ENCODE peak calls at places on chromosomes 4 and X, in eight cellular contexts. A is GM23338, T is transverse colon, J is PC-9, R is neural progenitor cell, W is spleen, U is cardiac muscle cell, Q is fibroblast of lung. I is an unnamed sample.

GRCh38 chrX:45771560-45772340 is 571.1 kb upstream of the DIPK2B start:
- DNase-seq in A (no peak), T (peak), J (peak), R (no peak), W (peak), U (no peak), Q (peak), I (peak)

GRCh38 chrX:19543951-19544359 is 28.6 kb upstream of the MAP3K15 start:
- DNase-seq in A (no peak), T (no peak), J (no peak), R (no peak), W (no peak), U (no peak), Q (no peak), I (no peak)

GRCh38 chr4:143771269-143771668 is 70.8 kb upstream of the FREM3 start:
- DNase-seq in A (no peak), T (no peak), J (no peak), R (no peak), W (no peak), U (no peak), Q (no peak), I (no peak)

GRCh38 chr4:7813674-7814073 is 126.0 kb downstream of the AFAP1 start:
- DNase-seq in A (no peak), T (no peak), J (no peak), R (no peak), W (no peak), U (no peak), Q (peak), I (no peak)

GRCh38 chr4:113781439-113782040 is 20.0 kb upstream of the CAMK2D start:
- DNase-seq in A (peak), T (no peak), J (no peak), R (peak), W (no peak), U (peak), Q (peak), I (peak)

GRCh38 chr4:160514126-160514525 is 1411.2 kb downstream of the RAPGEF2 start:
- DNase-seq in A (no peak), T (no peak), J (no peak), R (no peak), W (no peak), U (no peak), Q (peak), I (no peak)

GRCh38 chrX:107775734-107776511 is at the start of gene TSC22D3:
- DNase-seq in A (peak), T (peak), J (peak), R (peak), W (peak), U (peak), Q (peak), I (peak)

GRCh38 chr4:90570615-90571014 is 443.4 kb downstream of the CCSER1 start:
- DNase-seq in A (no peak), T (no peak), J (no peak), R (no peak), W (no peak), U (no peak), Q (no peak), I (no peak)

DNA sequence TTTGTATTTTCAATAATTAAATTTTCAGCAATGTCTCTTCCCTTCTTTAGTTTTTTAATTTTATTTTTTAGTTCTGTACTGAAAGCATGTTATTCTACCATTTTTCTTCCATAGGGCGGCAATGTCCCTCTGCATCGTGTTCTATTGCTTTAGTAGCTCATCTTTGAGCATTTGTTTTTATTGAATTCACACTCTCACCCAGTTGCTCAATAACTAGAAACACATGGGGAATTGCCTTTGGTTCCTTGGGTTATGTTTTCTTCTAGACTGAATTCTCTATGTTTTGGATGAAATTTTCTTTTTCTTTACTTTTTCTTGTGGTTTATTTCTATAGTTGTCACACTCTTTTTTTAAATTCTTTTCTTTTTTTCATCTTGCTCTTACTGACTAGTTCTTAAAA is 233.8 kb upstream of the LDB2 start:
- DNase-seq in A (no peak), T (no peak), J (no peak), R (no peak), W (no peak), U (no peak), Q (no peak), I (no peak)
- H3K27ac ChIP-seq in A (no peak), T (no peak), J (no peak), R (no peak), W (no peak), U (no peak), Q (no peak), I (no peak)

GRCh38 chrX:69150294-69150960 is 14.8 kb downstream of the PJA1 start:
- DNase-seq in A (peak), T (no peak), J (peak), R (no peak), W (peak), U (no peak), Q (no peak), I (no peak)
- H3K4me3 ChIP-seq in A (peak), T (no peak), J (peak), R (no peak), W (no peak), U (no peak), Q (no peak), I (no peak)

GRCh38 chrX:130829526-130830515 is 73.2 kb downstream of the ENOX2 start:
- DNase-seq in A (no peak), T (no peak), J (no peak), R (no peak), W (no peak), U (no peak), Q (no peak), I (no peak)
- H3K27ac ChIP-seq in A (no peak), T (no peak), J (peak), R (no peak), W (no peak), U (no peak), Q (no peak), I (no peak)

GRCh38 chr4:186486172-186486571 is 69.2 kb downstream of the MTNR1A start:
- DNase-seq in A (no peak), T (no peak), J (no peak), R (peak), W (no peak), U (peak), Q (peak), I (peak)
- H3K4me3 ChIP-seq in A (no peak), T (peak), J (no peak), R (no peak), W (no peak), U (no peak), Q (no peak), I (peak)

GRCh38 chrX:10146350-10146749 is 10.4 kb upstream of the CLCN4 start:
- DNase-seq in A (no peak), T (no peak), J (no peak), R (no peak), W (no peak), U (no peak), Q (no peak), I (no peak)
- H3K27ac ChIP-seq in A (no peak), T (no peak), J (no peak), R (no peak), W (no peak), U (no peak), Q (no peak), I (no peak)

GRCh38 chr4:2511645-2512131 is 24.8 kb upstream of the FAM193A start:
- DNase-seq in A (no peak), T (no peak), J (no peak), R (no peak), W (no peak), U (no peak), Q (no peak), I (no peak)

GRCh38 chr4:2507259-2507658 is 29.2 kb upstream of the FAM193A start:
- DNase-seq in A (no peak), T (no peak), J (no peak), R (no peak), W (no peak), U (no peak), Q (no peak), I (no peak)

GRCh38 chr4:2510351-2511259 is 25.8 kb upstream of the FAM193A start:
- DNase-seq in A (no peak), T (no peak), J (no peak), R (no peak), W (no peak), U (no peak), Q (no peak), I (no peak)

GRCh38 chr4:2503809-2504208 is 32.6 kb upstream of the FAM193A start:
- DNase-seq in A (no peak), T (no peak), J (no peak), R (no peak), W (no peak), U (no peak), Q (no peak), I (no peak)

DNA sequence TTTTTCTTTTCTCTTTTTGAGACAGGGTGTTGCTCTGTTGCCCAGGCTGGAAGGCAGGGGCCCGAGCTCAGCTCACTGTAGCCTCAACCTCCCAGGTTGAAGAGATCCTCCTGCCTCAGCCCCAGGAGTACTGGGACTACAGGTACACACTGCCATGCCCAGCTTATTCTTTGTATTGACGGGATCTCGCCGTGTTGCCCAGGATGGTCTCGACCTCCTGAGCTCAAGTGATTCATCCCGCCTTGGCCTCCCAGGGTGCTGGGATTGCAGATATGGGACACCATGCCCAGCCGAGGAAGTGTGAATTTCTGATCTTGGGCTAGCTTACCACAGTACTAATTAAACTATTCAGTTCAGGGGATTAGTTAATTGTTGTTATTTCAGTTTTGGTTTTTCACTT is 28.6 kb upstream of the FAM193A start:
- DNase-seq in A (no peak), T (no peak), J (no peak), R (no peak), W (no peak), U (no peak), Q (no peak), I (no peak)
- H3K4me3 ChIP-seq in A (no peak), T (no peak), J (no peak), R (no peak), W (no peak), U (no peak), Q (no peak), I (no peak)

GRCh38 chr4:156816356-156816755 is 155.2 kb downstream of the PDGFC start:
- DNase-seq in A (no peak), T (no peak), J (no peak), R (no peak), W (no peak), U (no peak), Q (no peak), I (no peak)
- H3K27ac ChIP-seq in A (no peak), T (no peak), J (no peak), R (no peak), W (no peak), U (no peak), Q (no peak), I (no peak)